ENCODE peak calls at places on chromosomes 12 and 14, in nine cellular contexts. A is sigmoid colon, G is esophagus muscularis mucosa, W is upper lobe of left lung, Z is HepG2, E is transverse colon, Y is H1, C is K562, I is suprapubic skin. X is an unnamed sample.

GRCh38 chr12:2301531-2302461 is 249.0 kb downstream of the CACNA1C start:
- DNase-seq in Z (no peak), E (no peak), I (no peak), Y (no peak), G (no peak), A (peak; percentile 73), W (no peak), C (no peak), X (no peak)

GRCh38 chr12:57008113-57008687 is 1.9 kb upstream of the ZBTB39 start:
- DNase-seq in I (no peak), Y (no peak), W (no peak), G (no peak), Z (peak; percentile 59), A (no peak), C (peak; percentile 62), E (no peak), X (no peak)

GRCh38 chr12:56631790-56632700 is 1.9 kb upstream of the BAZ2A start:
- DNase-seq in C (peak; percentile 86), Z (peak; percentile 14), G (peak; percentile 93), A (peak; percentile 88), E (peak; percentile 89), Y (peak; percentile 77), I (peak; percentile 83), W (peak; percentile 84), X (peak; percentile 82)

GRCh38 chr12:54251667-54252284 is 28.1 kb downstream of the CBX5 start:
- DNase-seq in G (no peak), C (peak; percentile 62), E (no peak), Z (peak; percentile 38), Y (no peak), I (no peak), A (no peak), W (no peak), X (no peak)

GRCh38 chr12:124459852-124460645 is 107.4 kb downstream of the NCOR2 start:
- DNase-seq in W (peak; percentile 44), E (no peak), Y (no peak), G (no peak), I (no peak), A (no peak), C (no peak), Z (no peak), X (no peak)

GRCh38 chr12:2884810-2885209 is 5.9 kb upstream of the TULP3 start:
- DNase-seq in I (no peak), Y (no peak), A (no peak), E (no peak), C (no peak), G (no peak), Z (no peak), W (no peak), X (no peak)

GRCh38 chr12:67042697-67043131 is 226.4 kb upstream of the CAND1 start:
- DNase-seq in C (peak; percentile 6), I (no peak), G (no peak), Y (no peak), A (no peak), E (no peak), Z (no peak), W (no peak), X (no peak)

GRCh38 chr14:101022916-101023435 is 119.5 kb upstream of the RTL1 start:
- DNase-seq in A (peak; percentile 43), Y (no peak), Z (no peak), W (no peak), E (no peak), C (no peak), G (peak; percentile 80), I (peak; percentile 17), X (peak; percentile 9)

GRCh38 chr14:101251812-101252442 is 309.4 kb upstream of the DIO3 start:
- DNase-seq in E (no peak), W (no peak), Y (no peak), C (no peak), G (peak; percentile 83), Z (no peak), A (no peak), I (no peak), X (no peak)

GRCh38 chr14:23171251-23171975 is 12.0 kb downstream of the SLC7A8 start:
- DNase-seq in Y (no peak), Z (no peak), A (no peak), G (no peak), C (no peak), E (no peak), W (no peak), I (no peak), X (peak; percentile 60)

GRCh38 chr12:79567164-79567563 is 123.6 kb downstream of the PAWR start:
- DNase-seq in Y (no peak), W (no peak), Z (no peak), G (no peak), E (no peak), A (no peak), C (no peak), I (no peak), X (no peak)

GRCh38 chr12:30422844-30423243 is 272.8 kb downstream of the IPO8 start:
- DNase-seq in G (peak; percentile 34), Y (no peak), C (no peak), A (no peak), Z (no peak), E (no peak), W (no peak), I (no peak), X (no peak)

GRCh38 chr12:17284873-17285272 is 678.9 kb upstream of the LMO3 start:
- DNase-seq in A (no peak), E (no peak), C (no peak), Z (no peak), Y (no peak), I (no peak), W (no peak), G (no peak), X (no peak)

GRCh38 chr14:83529531-83529930 is 1995.9 kb upstream of the SEL1L start:
- DNase-seq in Y (no peak), Z (no peak), A (no peak), W (no peak), C (no peak), E (no peak), G (no peak), I (no peak), X (no peak)

GRCh38 chr12:53313996-53314395 is 7.4 kb downstream of the AAAS start:
- DNase-seq in A (no peak), G (no peak), C (no peak), W (no peak), E (no peak), Z (no peak), I (no peak), Y (no peak), X (no peak)

GRCh38 chr12:34295366-34296142 is 273.3 kb downstream of the ALG10 start:
- DNase-seq in I (no peak), Z (no peak), C (no peak), A (peak; percentile 33), E (peak; percentile 1), G (no peak), Y (no peak), W (peak; percentile 35), X (no peak)

GRCh38 chr14:90274019-90274418 is 17.7 kb downstream of the PSMC1 start:
- DNase-seq in E (no peak), Z (no peak), C (no peak), I (no peak), Y (peak; percentile 63), A (no peak), W (peak; percentile 38), G (peak; percentile 91), X (no peak)

DNA sequence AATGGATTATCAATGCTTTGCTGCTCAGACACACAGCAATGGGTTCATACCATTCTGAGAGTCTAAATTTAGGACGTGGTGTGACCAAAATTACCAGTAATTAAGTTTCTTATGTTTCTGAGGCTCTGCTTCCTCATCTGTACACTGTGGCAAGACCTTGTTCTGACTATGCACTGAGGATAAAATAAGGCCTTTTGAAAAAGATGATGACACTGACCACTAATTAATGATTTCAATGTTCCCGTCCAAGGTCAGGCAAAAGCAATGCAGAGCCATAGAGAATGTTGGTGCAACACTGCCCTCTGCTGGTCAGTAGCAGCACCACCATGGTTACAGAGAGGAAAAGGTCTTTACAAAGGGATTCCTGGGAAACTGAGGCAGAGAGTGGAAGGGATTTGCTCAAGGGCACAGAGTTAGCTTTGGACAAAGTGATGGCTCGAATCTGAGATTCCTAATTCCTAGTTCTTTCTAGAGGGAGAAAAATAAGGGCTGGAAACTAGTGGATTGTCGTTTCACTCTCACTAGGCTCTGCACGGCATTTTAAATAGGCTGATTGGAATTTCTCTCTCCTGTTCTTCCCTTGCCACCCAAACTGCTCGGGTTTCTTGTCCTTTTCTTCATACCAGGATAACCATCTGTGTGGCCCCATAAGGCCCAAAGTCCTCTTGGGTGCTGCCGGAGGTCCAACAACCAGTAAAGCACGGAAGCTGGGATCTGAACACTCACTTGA is 22.3 kb upstream of the P2RX7 start:
- DNase-seq in I (no peak), Z (peak; percentile 60), W (no peak), A (peak; percentile 74), G (no peak), Y (peak; percentile 68), E (peak; percentile 77), C (peak; percentile 65), X (peak; percentile 72)
- TF ChIP-seq POLR2AphosphoS5 in I (no peak), Z (no peak), W (no peak), A (no peak), G (no peak), Y (no peak), E (no peak), C (no peak), X (no peak)

DNA sequence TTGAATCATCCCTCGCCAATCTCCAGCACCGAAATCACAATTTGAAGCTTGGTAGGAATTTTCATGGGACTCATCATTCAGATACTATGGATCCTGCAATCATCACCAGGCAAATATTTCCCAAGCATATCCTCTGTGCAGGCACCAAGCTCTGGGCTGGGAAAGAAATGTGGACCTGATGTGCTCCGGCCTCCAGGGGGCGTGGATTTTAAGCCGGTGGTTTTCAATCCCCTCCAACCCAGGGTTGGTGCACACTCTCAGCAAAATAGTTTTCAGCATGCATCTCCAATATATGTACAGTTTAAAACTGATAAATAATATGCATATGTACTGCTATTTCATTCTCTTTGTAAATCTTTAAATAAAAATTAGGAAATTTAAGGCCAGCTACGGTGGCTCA is 98.9 kb downstream of the RBM19 start:
- DNase-seq in G (no peak), Y (peak; percentile 64), A (no peak), C (peak; percentile 37), I (no peak), Z (peak; percentile 13), W (no peak), E (no peak), X (no peak)
- TF ChIP-seq EP300 in G (no peak), Y (no peak), A (no peak), C (no peak), I (no peak), Z (no peak), W (no peak), E (no peak), X (no peak)

DNA sequence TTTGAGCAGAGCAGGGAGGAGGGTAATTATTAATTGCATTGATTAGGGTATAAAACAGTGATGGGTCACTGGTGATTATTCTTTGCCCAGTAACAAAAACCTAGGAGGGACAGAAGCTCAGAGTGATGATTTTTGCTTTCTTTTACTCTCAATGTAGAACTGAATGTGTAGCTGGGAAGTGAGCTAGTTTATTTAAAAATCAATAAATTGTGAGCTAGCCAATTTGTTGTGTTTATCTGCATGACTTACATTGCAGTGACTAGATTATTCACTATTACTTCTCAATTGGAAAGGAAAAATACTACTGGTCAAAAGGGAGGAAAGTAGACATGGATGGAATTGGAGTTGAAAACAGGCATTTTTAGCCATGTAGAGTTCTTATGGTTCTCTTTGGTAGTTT is 107.1 kb downstream of the PLXNC1 start:
- DNase-seq in W (no peak), G (no peak), C (no peak), Z (no peak), I (no peak), A (no peak), E (no peak), Y (no peak), X (no peak)
- TF ChIP-seq POLR2AphosphoS5 in W (no peak), G (no peak), C (no peak), Z (no peak), I (no peak), A (no peak), E (no peak), Y (no peak), X (no peak)

GRCh38 chr14:50272498-50272897 is 39.5 kb downstream of the L2HGDH start:
- DNase-seq in C (no peak), Z (no peak), I (no peak), G (no peak), E (no peak), W (no peak), A (no peak), Y (no peak), X (no peak)
- TF ChIP-seq EP300 in C (no peak), Z (no peak), I (no peak), G (no peak), E (no peak), W (no peak), A (no peak), Y (no peak), X (no peak)